ENCODE peak calls at places on chromosomes 6 and 20, in six cellular contexts. One of them, this sample, is unnamed.

GRCh38 chr6:79810878-79811277 is 136.5 kb downstream of the ELOVL4 start:
- DNase-seq in GM12878: no peak
- DNase-seq in A549: no peak
- DNase-seq in K562: no peak
- DNase-seq in HepG2: no peak
- DNase-seq in endothelial cell of umbilical vein: no peak
- DNase-seq in this sample: no peak

GRCh38 chr6:12069891-12070529 is 57.9 kb downstream of the HIVEP1 start:
- DNase-seq in GM12878: no peak
- DNase-seq in A549: no peak
- DNase-seq in K562: no peak
- DNase-seq in HepG2: no peak
- DNase-seq in endothelial cell of umbilical vein: no peak
- DNase-seq in this sample: no peak

GRCh38 chr6:143064996-143065683 is 4.5 kb downstream of the AIG1 start:
- DNase-seq in GM12878: no peak
- DNase-seq in A549: no peak
- DNase-seq in K562: peak; percentile 30
- DNase-seq in HepG2: peak; percentile 96
- DNase-seq in endothelial cell of umbilical vein: no peak
- DNase-seq in this sample: peak; percentile 63

GRCh38 chr6:142878407-142878806 is 66.6 kb downstream of the HIVEP2 start:
- DNase-seq in GM12878: no peak
- DNase-seq in A549: no peak
- DNase-seq in K562: no peak
- DNase-seq in HepG2: no peak
- DNase-seq in endothelial cell of umbilical vein: no peak
- DNase-seq in this sample: no peak

GRCh38 chr6:148144917-148145521 is 197.6 kb upstream of the SASH1 start:
- DNase-seq in GM12878: no peak
- DNase-seq in A549: peak; percentile 71
- DNase-seq in K562: peak; percentile 71
- DNase-seq in HepG2: peak; percentile 64
- DNase-seq in endothelial cell of umbilical vein: peak; percentile 74
- DNase-seq in this sample: peak; percentile 75

GRCh38 chr6:21887301-21888185 is 294.0 kb downstream of the SOX4 start:
- DNase-seq in GM12878: no peak
- DNase-seq in A549: peak; percentile 70
- DNase-seq in K562: no peak
- DNase-seq in HepG2: peak; percentile 7
- DNase-seq in endothelial cell of umbilical vein: peak; percentile 47
- DNase-seq in this sample: no peak

GRCh38 chr20:47263502-47264084 is 92.9 kb downstream of the ZMYND8 start:
- DNase-seq in GM12878: peak; percentile 45
- DNase-seq in A549: no peak
- DNase-seq in K562: no peak
- DNase-seq in HepG2: no peak
- DNase-seq in endothelial cell of umbilical vein: no peak
- DNase-seq in this sample: no peak

GRCh38 chr20:10596726-10597125 is 77.1 kb downstream of the JAG1 start:
- DNase-seq in GM12878: no peak
- DNase-seq in A549: peak; percentile 76
- DNase-seq in K562: no peak
- DNase-seq in HepG2: peak; percentile 91
- DNase-seq in endothelial cell of umbilical vein: peak; percentile 55
- DNase-seq in this sample: peak; percentile 32

GRCh38 chr20:44463466-44463865 is 12.2 kb upstream of the TTPAL start:
- DNase-seq in GM12878: no peak
- DNase-seq in A549: no peak
- DNase-seq in K562: no peak
- DNase-seq in HepG2: no peak
- DNase-seq in endothelial cell of umbilical vein: no peak
- DNase-seq in this sample: no peak

GRCh38 chr6:47709160-47709559 is 10.8 kb downstream of the ADGRF4 start:
- DNase-seq in GM12878: no peak
- DNase-seq in A549: no peak
- DNase-seq in K562: no peak
- DNase-seq in HepG2: no peak
- DNase-seq in endothelial cell of umbilical vein: no peak
- DNase-seq in this sample: no peak

GRCh38 chr6:16302721-16303552 is 64.5 kb downstream of the GMPR start:
- DNase-seq in GM12878: no peak
- DNase-seq in A549: no peak
- DNase-seq in K562: peak; percentile 47
- DNase-seq in HepG2: peak; percentile 63
- DNase-seq in endothelial cell of umbilical vein: peak; percentile 78
- DNase-seq in this sample: peak; percentile 21

GRCh38 chr20:22501034-22501433 is 83.3 kb downstream of the FOXA2 start:
- DNase-seq in GM12878: no peak
- DNase-seq in A549: no peak
- DNase-seq in K562: no peak
- DNase-seq in HepG2: no peak
- DNase-seq in endothelial cell of umbilical vein: no peak
- DNase-seq in this sample: no peak

GRCh38 chr20:61697666-61698597 is 367.7 kb downstream of the TAF4 start:
- DNase-seq in GM12878: no peak
- DNase-seq in A549: no peak
- DNase-seq in K562: no peak
- DNase-seq in HepG2: no peak
- DNase-seq in endothelial cell of umbilical vein: no peak
- DNase-seq in this sample: no peak

GRCh38 chr20:61925555-61926252 is 140.0 kb downstream of the TAF4 start:
- DNase-seq in GM12878: no peak
- DNase-seq in A549: no peak
- DNase-seq in K562: peak; percentile 46
- DNase-seq in HepG2: no peak
- DNase-seq in endothelial cell of umbilical vein: no peak
- DNase-seq in this sample: no peak

GRCh38 chr20:41072919-41073318 is 44.3 kb downstream of the TOP1 start:
- DNase-seq in GM12878: no peak
- DNase-seq in A549: no peak
- DNase-seq in K562: peak; percentile 39
- DNase-seq in HepG2: no peak
- DNase-seq in endothelial cell of umbilical vein: peak; percentile 87
- DNase-seq in this sample: no peak

GRCh38 chr20:2709205-2709981 is 16.8 kb downstream of the EBF4 start:
- DNase-seq in GM12878: no peak
- DNase-seq in A549: no peak
- DNase-seq in K562: no peak
- DNase-seq in HepG2: no peak
- DNase-seq in endothelial cell of umbilical vein: no peak
- DNase-seq in this sample: no peak

GRCh38 chr20:40156600-40157307 is 532.3 kb downstream of the MAFB start:
- DNase-seq in GM12878: peak; percentile 58
- DNase-seq in A549: no peak
- DNase-seq in K562: no peak
- DNase-seq in HepG2: no peak
- DNase-seq in endothelial cell of umbilical vein: no peak
- DNase-seq in this sample: no peak

GRCh38 chr6:46628498-46628897 is 24.1 kb downstream of the CYP39A1 start:
- DNase-seq in GM12878: no peak
- DNase-seq in A549: no peak
- DNase-seq in K562: no peak
- DNase-seq in HepG2: no peak
- DNase-seq in endothelial cell of umbilical vein: no peak
- DNase-seq in this sample: no peak

GRCh38 chr6:145823322-145823944 is 8.8 kb upstream of the FBXO30 start:
- DNase-seq in GM12878: no peak
- DNase-seq in A549: no peak
- DNase-seq in K562: no peak
- DNase-seq in HepG2: no peak
- DNase-seq in endothelial cell of umbilical vein: no peak
- DNase-seq in this sample: no peak

GRCh38 chr20:62165762-62166399 is 16.9 kb upstream of the MTG2 start:
- DNase-seq in GM12878: no peak
- DNase-seq in A549: no peak
- DNase-seq in K562: no peak
- DNase-seq in HepG2: no peak
- DNase-seq in endothelial cell of umbilical vein: no peak
- DNase-seq in this sample: peak; percentile 85

GRCh38 chr20:57840066-57840465 is 130.3 kb upstream of the PMEPA1 start:
- DNase-seq in GM12878: no peak
- DNase-seq in A549: no peak
- DNase-seq in K562: no peak
- DNase-seq in HepG2: no peak
- DNase-seq in endothelial cell of umbilical vein: no peak
- DNase-seq in this sample: no peak

GRCh38 chr20:7710440-7710839 is 229.8 kb downstream of the HAO1 start:
- DNase-seq in GM12878: no peak
- DNase-seq in A549: peak; percentile 77
- DNase-seq in K562: no peak
- DNase-seq in HepG2: no peak
- DNase-seq in endothelial cell of umbilical vein: no peak
- DNase-seq in this sample: no peak

GRCh38 chr6:170032706-170033309 is 258.1 kb downstream of the DLL1 start:
- DNase-seq in GM12878: no peak
- DNase-seq in A549: no peak
- DNase-seq in K562: no peak
- DNase-seq in HepG2: no peak
- DNase-seq in endothelial cell of umbilical vein: no peak
- DNase-seq in this sample: no peak

GRCh38 chr20:2101057-2101934 is at the start of gene STK35:
- DNase-seq in GM12878: peak; percentile 13
- DNase-seq in A549: peak; percentile 86
- DNase-seq in K562: peak; percentile 74
- DNase-seq in HepG2: no peak
- DNase-seq in endothelial cell of umbilical vein: peak; percentile 64
- DNase-seq in this sample: peak; percentile 86

GRCh38 chr6:109239192-109239917 is 142.9 kb downstream of the CD164 start:
- DNase-seq in GM12878: no peak
- DNase-seq in A549: no peak
- DNase-seq in K562: no peak
- DNase-seq in HepG2: no peak
- DNase-seq in endothelial cell of umbilical vein: no peak
- DNase-seq in this sample: peak; percentile 45

GRCh38 chr20:61437280-61438206 is 185.5 kb downstream of the CDH4 start:
- DNase-seq in GM12878: no peak
- DNase-seq in A549: no peak
- DNase-seq in K562: no peak
- DNase-seq in HepG2: no peak
- DNase-seq in endothelial cell of umbilical vein: no peak
- DNase-seq in this sample: no peak

GRCh38 chr6:15404700-15404980 is 158.8 kb downstream of the JARID2 start:
- DNase-seq in GM12878: no peak
- DNase-seq in A549: no peak
- DNase-seq in K562: no peak
- DNase-seq in HepG2: no peak
- DNase-seq in endothelial cell of umbilical vein: no peak
- DNase-seq in this sample: no peak

GRCh38 chr20:9409352-9409751 is 105.0 kb upstream of the LAMP5 start:
- DNase-seq in GM12878: no peak
- DNase-seq in A549: no peak
- DNase-seq in K562: no peak
- DNase-seq in HepG2: no peak
- DNase-seq in endothelial cell of umbilical vein: peak; percentile 22
- DNase-seq in this sample: no peak

GRCh38 chr20:52461602-52462001 is 270.0 kb upstream of the ZFP64 start:
- DNase-seq in GM12878: no peak
- DNase-seq in A549: no peak
- DNase-seq in K562: no peak
- DNase-seq in HepG2: no peak
- DNase-seq in endothelial cell of umbilical vein: no peak
- DNase-seq in this sample: no peak

GRCh38 chr6:57173056-57173885 is 1.1 kb downstream of the BAG2 start:
- DNase-seq in GM12878: no peak
- DNase-seq in A549: no peak
- DNase-seq in K562: peak; percentile 41
- DNase-seq in HepG2: peak; percentile 34
- DNase-seq in endothelial cell of umbilical vein: no peak
- DNase-seq in this sample: peak; percentile 76

GRCh38 chr20:35616465-35617396 is 1.1 kb downstream of the SPAG4 start:
- DNase-seq in GM12878: peak; percentile 98
- DNase-seq in A549: peak; percentile 86
- DNase-seq in K562: peak; percentile 90
- DNase-seq in HepG2: peak; percentile 100
- DNase-seq in endothelial cell of umbilical vein: peak; percentile 100
- DNase-seq in this sample: peak; percentile 93
- TF ChIP-seq MYC in GM12878: no peak
- TF ChIP-seq MYC in A549: no peak
- TF ChIP-seq MYC in K562: peak; percentile 46
- TF ChIP-seq MYC in HepG2: peak; percentile 53
- TF ChIP-seq MYC in endothelial cell of umbilical vein: no peak
- TF ChIP-seq MYC in this sample: peak; percentile 16

GRCh38 chr6:154974485-154975149 is 20.5 kb upstream of the TIAM2 start:
- DNase-seq in GM12878: no peak
- DNase-seq in A549: no peak
- DNase-seq in K562: no peak
- DNase-seq in HepG2: no peak
- DNase-seq in endothelial cell of umbilical vein: peak; percentile 24
- DNase-seq in this sample: no peak

GRCh38 chr6:154969796-154970195 is 25.3 kb upstream of the TIAM2 start:
- DNase-seq in GM12878: no peak
- DNase-seq in A549: no peak
- DNase-seq in K562: no peak
- DNase-seq in HepG2: no peak
- DNase-seq in endothelial cell of umbilical vein: peak; percentile 79
- DNase-seq in this sample: no peak
- TF ChIP-seq MYC in GM12878: no peak
- TF ChIP-seq MYC in A549: no peak
- TF ChIP-seq MYC in K562: no peak
- TF ChIP-seq MYC in HepG2: no peak
- TF ChIP-seq MYC in endothelial cell of umbilical vein: no peak
- TF ChIP-seq MYC in this sample: no peak

GRCh38 chr6:99016355-99016754 is 68.6 kb upstream of the FBXL4 start:
- DNase-seq in GM12878: no peak
- DNase-seq in A549: no peak
- DNase-seq in K562: no peak
- DNase-seq in HepG2: no peak
- DNase-seq in endothelial cell of umbilical vein: no peak
- DNase-seq in this sample: peak; percentile 97

GRCh38 chr6:99011151-99011550 is 63.4 kb upstream of the FBXL4 start:
- DNase-seq in GM12878: no peak
- DNase-seq in A549: no peak
- DNase-seq in K562: no peak
- DNase-seq in HepG2: no peak
- DNase-seq in endothelial cell of umbilical vein: no peak
- DNase-seq in this sample: no peak

GRCh38 chr6:99013661-99014458 is 66.1 kb upstream of the FBXL4 start:
- DNase-seq in GM12878: no peak
- DNase-seq in A549: no peak
- DNase-seq in K562: no peak
- DNase-seq in HepG2: no peak
- DNase-seq in endothelial cell of umbilical vein: no peak
- DNase-seq in this sample: peak; percentile 45

GRCh38 chr6:99013145-99013544 is 65.4 kb upstream of the FBXL4 start:
- DNase-seq in GM12878: no peak
- DNase-seq in A549: peak; percentile 47
- DNase-seq in K562: peak; percentile 9
- DNase-seq in HepG2: no peak
- DNase-seq in endothelial cell of umbilical vein: no peak
- DNase-seq in this sample: peak; percentile 72
- TF ChIP-seq MYC in GM12878: no peak
- TF ChIP-seq MYC in A549: no peak
- TF ChIP-seq MYC in K562: no peak
- TF ChIP-seq MYC in HepG2: no peak
- TF ChIP-seq MYC in endothelial cell of umbilical vein: no peak
- TF ChIP-seq MYC in this sample: no peak

GRCh38 chr6:89974776-89975175 is 80.5 kb downstream of the GJA10 start:
- DNase-seq in GM12878: no peak
- DNase-seq in A549: no peak
- DNase-seq in K562: no peak
- DNase-seq in HepG2: no peak
- DNase-seq in endothelial cell of umbilical vein: no peak
- DNase-seq in this sample: no peak
- TF ChIP-seq MYC in GM12878: no peak
- TF ChIP-seq MYC in A549: no peak
- TF ChIP-seq MYC in K562: no peak
- TF ChIP-seq MYC in HepG2: no peak
- TF ChIP-seq MYC in endothelial cell of umbilical vein: no peak
- TF ChIP-seq MYC in this sample: no peak

This sample was measured in NB4.